ENCODE peak calls at places on chromosomes 1 and 21, in six cellular contexts. N is mesendoderm, W is IMR-90, K is H9, E is H1, U is neuronal stem cell. D is an unnamed sample.

GRCh38 chr1:219794085-219794743 is 134.1 kb downstream of the SLC30A10 start:
- DNase-seq in N (no peak), W (no peak), K (no peak), E (no peak), U (no peak), D (no peak)

GRCh38 chr1:117605164-117605810 is 561 bp upstream of the TENT5C start:
- DNase-seq in N (peak; percentile 13), W (no peak), K (no peak), E (no peak), U (no peak), D (no peak)

GRCh38 chr1:6960291-6960758 is 175.1 kb downstream of the CAMTA1 start:
- DNase-seq in N (no peak), W (peak; percentile 45), K (no peak), E (no peak), U (no peak), D (no peak)

GRCh38 chr1:85372683-85373446 is 92.1 kb downstream of the DDAH1 start:
- DNase-seq in N (no peak), W (peak; percentile 50), K (no peak), E (no peak), U (no peak), D (peak; percentile 56)

GRCh38 chr1:244052011-244052727 is 1.1 kb downstream of the ZBTB18 start:
- DNase-seq in N (peak; percentile 77), W (peak; percentile 19), K (no peak), E (no peak), U (no peak), D (peak; percentile 58)

GRCh38 chr1:214943054-214943453 is 139.5 kb upstream of the KCNK2 start:
- DNase-seq in N (no peak), W (no peak), K (no peak), E (no peak), U (no peak), D (no peak)

GRCh38 chr1:1004420-1004779 is 4.5 kb upstream of the HES4 start:
- DNase-seq in N (no peak), W (no peak), K (no peak), E (no peak), U (no peak), D (no peak)

GRCh38 chr1:162498442-162498785 is 796 bp downstream of the UHMK1 start:
- DNase-seq in N (no peak), W (peak; percentile 2), K (no peak), E (no peak), U (no peak), D (peak; percentile 38)

GRCh38 chr1:10788592-10789006 is 7.8 kb downstream of the CASZ1 start:
- DNase-seq in N (peak; percentile 51), W (no peak), K (peak; percentile 65), E (no peak), U (no peak), D (peak; percentile 13)

GRCh38 chr1:21278208-21278861 is 11.9 kb downstream of the ECE1 start:
- DNase-seq in N (peak; percentile 66), W (no peak), K (no peak), E (no peak), U (peak; percentile 85), D (no peak)

GRCh38 chr1:105632342-105633196 is 1423.9 kb upstream of the PRMT6 start:
- DNase-seq in N (peak; percentile 10), W (no peak), K (no peak), E (no peak), U (no peak), D (peak; percentile 1)

GRCh38 chr1:154729031-154729442 is 121.1 kb upstream of the ADAR start:
- DNase-seq in N (peak; percentile 46), W (peak; percentile 61), K (no peak), E (no peak), U (no peak), D (peak; percentile 72)

GRCh38 chr21:35202431-35202830 is 153.3 kb upstream of the RUNX1 start:
- DNase-seq in N (no peak), W (peak; percentile 71), K (no peak), E (no peak), U (no peak), D (peak; percentile 57)

GRCh38 chr1:31064115-31064514 is 1.4 kb downstream of the PUM1 start:
- DNase-seq in N (no peak), W (no peak), K (no peak), E (no peak), U (no peak), D (peak; percentile 22)

GRCh38 chr1:6726253-6726652 is 24.6 kb upstream of the DNAJC11 start:
- DNase-seq in N (no peak), W (no peak), K (no peak), E (no peak), U (no peak), D (no peak)

GRCh38 chr1:215257280-215257679 is 174.7 kb downstream of the KCNK2 start:
- DNase-seq in N (no peak), W (peak; percentile 40), K (no peak), E (no peak), U (no peak), D (no peak)

GRCh38 chr1:156198831-156199349 is 5.0 kb downstream of the SLC25A44 start:
- DNase-seq in N (no peak), W (no peak), K (no peak), E (no peak), U (no peak), D (no peak)

GRCh38 chr1:10793129-10793651 is 3.3 kb downstream of the CASZ1 start:
- DNase-seq in N (peak; percentile 43), W (no peak), K (no peak), E (no peak), U (no peak), D (peak; percentile 29)

GRCh38 chr1:107358611-107359342 is 217.9 kb downstream of the NTNG1 start:
- DNase-seq in N (no peak), W (no peak), K (no peak), E (no peak), U (no peak), D (no peak)

GRCh38 chr1:95033843-95034242 is 38.9 kb downstream of the ALG14 start:
- DNase-seq in N (no peak), W (peak; percentile 52), K (no peak), E (no peak), U (no peak), D (peak; percentile 32)

GRCh38 chr21:31634993-31635392 is 24.5 kb upstream of the SOD1 start:
- DNase-seq in N (no peak), W (no peak), K (no peak), E (no peak), U (no peak), D (no peak)

GRCh38 chr1:160997323-160998038 is 23.5 kb downstream of the F11R start:
- DNase-seq in N (peak; percentile 92), W (peak; percentile 64), K (peak; percentile 73), E (no peak), U (no peak), D (peak; percentile 74)

GRCh38 chr21:45019076-45019886 is 55.1 kb upstream of the ADARB1 start:
- DNase-seq in N (peak; percentile 40), W (no peak), K (no peak), E (no peak), U (no peak), D (peak; percentile 53)

GRCh38 chr1:97006044-97006676 is 284.6 kb downstream of the PTBP2 start:
- DNase-seq in N (no peak), W (peak; percentile 84), K (no peak), E (no peak), U (no peak), D (peak; percentile 23)

GRCh38 chr1:206687915-206688442 is 3.3 kb downstream of the MAPKAPK2 start:
- DNase-seq in N (peak; percentile 78), W (peak; percentile 67), K (peak; percentile 85), E (peak; percentile 64), U (no peak), D (peak; percentile 64)

GRCh38 chr1:41664861-41665640 is 180.6 kb upstream of the EDN2 start:
- DNase-seq in N (peak; percentile 96), W (peak; percentile 81), K (peak; percentile 36), E (peak; percentile 23), U (no peak), D (peak; percentile 68)

GRCh38 chr1:202643397-202644218 is 66.6 kb downstream of the SYT2 start:
- DNase-seq in N (peak; percentile 91), W (no peak), K (no peak), E (no peak), U (no peak), D (peak; percentile 18)

GRCh38 chr21:35575280-35575915 is 484.9 kb downstream of the SETD4 start:
- DNase-seq in N (no peak), W (peak; percentile 96), K (no peak), E (no peak), U (no peak), D (peak; percentile 81)

GRCh38 chr1:95733031-95733430 is 499.0 kb downstream of the RWDD3 start:
- DNase-seq in N (no peak), W (no peak), K (no peak), E (no peak), U (no peak), D (no peak)

GRCh38 chr1:112849967-112850641 is 105.9 kb downstream of the SLC16A1 start:
- DNase-seq in N (peak; percentile 59), W (no peak), K (peak; percentile 61), E (no peak), U (no peak), D (no peak)
- H2AK5ac ChIP-seq in N (no peak overlapping the region), W (no peak overlapping the region), K (no peak overlapping the region), E (no peak overlapping the region), U (no peak overlapping the region), D (no peak overlapping the region)

GRCh38 chr1:211656728-211657127 is 18.7 kb downstream of the NEK2 start:
- DNase-seq in N (no peak), W (no peak), K (no peak), E (no peak), U (no peak), D (no peak)
- H2BK15ac ChIP-seq in N (no peak overlapping the region), W (no peak overlapping the region), K (no peak overlapping the region), E (no peak overlapping the region), U (peak overlapping the region; percentile 12), D (no peak overlapping the region)

GRCh38 chr1:180927841-180928240 is 15.1 kb downstream of the KIAA1614 start:
- DNase-seq in N (no peak), W (peak; percentile 19), K (no peak), E (no peak), U (no peak), D (no peak)
- H2BK5ac ChIP-seq in N (no peak overlapping the region), W (no peak overlapping the region), K (no peak overlapping the region), E (no peak overlapping the region), U (no peak overlapping the region), D (no peak overlapping the region)

GRCh38 chr1:42949312-42950145 is 9.1 kb downstream of the SLC2A1 start:
- DNase-seq in N (no peak), W (no peak), K (no peak), E (no peak), U (no peak), D (no peak)
- H2AK5ac ChIP-seq in N (no peak overlapping the region), W (peak overlapping the region; percentile 90), K (no peak overlapping the region), E (no peak overlapping the region), U (no peak overlapping the region), D (peak overlapping the region; percentile 85)

DNA sequence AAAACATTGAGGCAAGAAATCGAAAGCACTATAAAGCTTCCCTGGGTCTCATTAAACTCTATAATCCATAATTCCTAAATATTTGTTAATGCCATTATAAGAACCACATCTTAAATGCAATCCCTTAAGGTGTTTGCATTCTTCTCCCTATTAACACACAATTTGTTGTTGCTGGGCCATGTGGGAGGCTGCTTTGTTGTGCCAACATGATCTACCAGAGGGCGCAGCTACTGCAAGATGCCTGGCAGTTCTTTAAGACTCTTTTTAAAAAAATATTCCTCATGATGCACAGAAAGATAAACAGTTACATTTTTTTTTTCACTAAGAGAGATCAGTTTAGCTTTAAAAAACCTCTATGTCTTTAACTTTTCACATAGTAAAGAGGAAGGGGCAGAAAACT is 39.0 kb upstream of the BCAS2 start:
- DNase-seq in N (no peak), W (no peak), K (no peak), E (no peak), U (no peak), D (no peak)
- H2BK15ac ChIP-seq in N (no peak overlapping the region), W (no peak overlapping the region), K (no peak overlapping the region), E (no peak overlapping the region), U (no peak overlapping the region), D (no peak overlapping the region)

D was measured in mesenchymal stem cell.